ENCODE peak calls at places on chromosomes 12 and 14, in seven cellular contexts. W is heart right ventricle; J is dermis microvascular lymphatic vessel endothelial cell; V is ureter; C is amygdala; R is naive thymus-derived CD8-positive, alpha-beta T cell; Z is left ventricle myocardium superior. I is an unnamed sample.

GRCh38 chr12:69779928-69780327 is 41.3 kb downstream of the RAB3IP start:
- DNase-seq in W (no peak), J (no peak), V (no peak), C (no peak), R (no peak), Z (no peak), I (no peak)

GRCh38 chr12:120181991-120182631 is 12.4 kb downstream of the GCN1 start:
- DNase-seq in W (no peak), J (no peak), V (no peak), C (no peak), R (no peak), Z (no peak), I (peak)

GRCh38 chr14:51436630-51437029 is 196.6 kb downstream of the TMX1 start:
- DNase-seq in W (no peak), J (no peak), V (no peak), C (no peak), R (no peak), Z (no peak), I (no peak)

GRCh38 chr12:5965950-5966383 is 20.9 kb upstream of the ANO2 start:
- DNase-seq in W (peak), J (no peak), V (no peak), C (no peak), R (peak), Z (peak), I (peak)

GRCh38 chr12:34401659-34402227 is 379.4 kb downstream of the ALG10 start:
- DNase-seq in W (peak), J (no peak), V (peak), C (no peak), R (no peak), Z (peak), I (peak)

GRCh38 chr12:120536064-120536791 is 2.1 kb downstream of the RNF10 start:
- DNase-seq in W (no peak), J (no peak), V (no peak), C (no peak), R (peak), Z (no peak), I (peak)

GRCh38 chr12:116244001-116244400 is 33.5 kb downstream of the MED13L start:
- DNase-seq in W (no peak), J (no peak), V (no peak), C (no peak), R (no peak), Z (no peak), I (peak)

GRCh38 chr14:74502236-74503019 is 8.9 kb downstream of the ISCA2 start:
- DNase-seq in W (no peak), J (peak), V (peak), C (no peak), R (no peak), Z (no peak), I (peak)

GRCh38 chr14:37051680-37052079 is 120.7 kb downstream of the SLC25A21 start:
- DNase-seq in W (no peak), J (no peak), V (no peak), C (no peak), R (no peak), Z (no peak), I (no peak)

GRCh38 chr12:27530157-27530922 is 6.3 kb downstream of the PPFIBP1 start:
- DNase-seq in W (no peak), J (no peak), V (no peak), C (no peak), R (no peak), Z (no peak), I (no peak)

I was measured in hepatocyte.